ENCODE peak calls at places on chromosomes 5 and 9, in eight cellular contexts. N, U, O, W, A, K, E and Q are unnamed samples.

GRCh38 chr5:342501-343460 is 21.3 kb downstream of the AHRR start:
- DNase-seq in A (no peak), K (no peak), U (no peak), E (no peak), W (no peak), N (no peak), O (no peak), Q (no peak)

GRCh38 chr9:36470891-36471290 is 70.8 kb upstream of the RNF38 start:
- DNase-seq in N (peak), K (peak), E (no peak), W (peak), O (no peak), U (peak), A (peak), Q (no peak)

GRCh38 chr9:129725841-129726251 is 27.0 kb downstream of the PTGES start:
- DNase-seq in N (no peak), A (no peak), U (no peak), E (peak), W (peak), K (no peak), O (no peak), Q (no peak)

GRCh38 chr9:90961375-90961774 is 159.8 kb downstream of the SYK start:
- DNase-seq in W (peak), N (no peak), O (no peak), A (peak), E (no peak), K (peak), U (no peak), Q (no peak)

GRCh38 chr5:74538206-74538661 is 102.3 kb downstream of the ENC1 start:
- DNase-seq in N (no peak), U (peak), K (peak), O (no peak), E (no peak), W (peak), A (peak), Q (no peak)

GRCh38 chr9:94108584-94108983 is 24.3 kb downstream of the PTPDC1 start:
- DNase-seq in O (no peak), N (no peak), E (no peak), W (peak), K (no peak), A (no peak), U (no peak), Q (no peak)

GRCh38 chr9:114003756-114004155 is 74.3 kb downstream of the AMBP start:
- DNase-seq in U (peak), A (no peak), N (no peak), W (no peak), E (no peak), O (no peak), K (no peak), Q (no peak)

GRCh38 chr5:135693371-135693955 is 114.7 kb upstream of the CXCL14 start:
- DNase-seq in U (no peak), N (no peak), K (no peak), E (no peak), W (no peak), A (no peak), O (no peak), Q (no peak)

GRCh38 chr5:88883059-88883565 is at the start of gene MEF2C:
- DNase-seq in U (peak), K (peak), E (peak), O (peak), N (peak), W (peak), A (peak), Q (no peak)

GRCh38 chr9:36492849-36493248 is 79.8 kb upstream of the MELK start:
- DNase-seq in A (peak), K (peak), E (no peak), O (no peak), W (no peak), N (no peak), U (no peak), Q (no peak)

GRCh38 chr9:137076636-137077009 is 694 bp upstream of the UAP1L1 start:
- DNase-seq in O (no peak), N (no peak), W (no peak), U (no peak), A (no peak), E (no peak), K (no peak), Q (no peak)

GRCh38 chr5:90680831-90681420 is 122.3 kb downstream of the ADGRV1 start:
- DNase-seq in N (no peak), O (no peak), A (no peak), W (no peak), U (no peak), E (no peak), K (no peak), Q (no peak)

GRCh38 chr9:15244001-15244441 is 63.0 kb downstream of the TTC39B start:
- DNase-seq in K (peak), U (no peak), E (no peak), W (peak), O (no peak), A (peak), N (no peak), Q (no peak)

GRCh38 chr5:2756211-2756746 is 4.8 kb upstream of the IRX2 start:
- DNase-seq in E (peak), O (no peak), W (peak), U (no peak), N (no peak), K (no peak), A (no peak), Q (peak)

GRCh38 chr5:164009628-164010027 is 504.2 kb downstream of the MAT2B start:
- DNase-seq in N (no peak), K (no peak), U (no peak), A (no peak), O (no peak), W (no peak), E (no peak), Q (no peak)

GRCh38 chr5:144142030-144142825 is 28.2 kb downstream of the YIPF5 start:
- DNase-seq in N (peak), W (peak), E (no peak), O (no peak), A (peak), K (peak), U (no peak), Q (no peak)

GRCh38 chr5:7597058-7597457 is 201.1 kb downstream of the ADCY2 start:
- DNase-seq in A (no peak), E (no peak), U (no peak), N (no peak), O (no peak), W (no peak), K (no peak), Q (peak)

GRCh38 chr9:30711591-30711990 is 1672.9 kb upstream of the ACO1 start:
- DNase-seq in K (no peak), E (no peak), N (no peak), A (peak), W (no peak), O (no peak), U (no peak), Q (no peak)

GRCh38 chr5:122400961-122401360 is 88.9 kb downstream of the SNCAIP start:
- DNase-seq in U (no peak), E (no peak), K (no peak), A (no peak), N (no peak), O (no peak), W (no peak), Q (no peak)

GRCh38 chr9:72486606-72486955 is 34.8 kb upstream of the TMC1 start:
- DNase-seq in A (no peak), K (no peak), U (no peak), W (no peak), E (no peak), O (no peak), N (no peak), Q (no peak)

GRCh38 chr9:6383551-6384225 is 29.3 kb upstream of the UHRF2 start:
- DNase-seq in W (peak), E (no peak), N (no peak), O (no peak), K (peak), A (peak), U (no peak), Q (no peak)

GRCh38 chr5:149667084-149667826 is 62.9 kb upstream of the PPARGC1B start:
- DNase-seq in E (no peak), A (peak), W (peak), N (peak), U (no peak), K (peak), O (no peak), Q (no peak)

GRCh38 chr5:36787365-36787764 is 89.2 kb upstream of the NIPBL start:
- DNase-seq in A (no peak), N (no peak), E (no peak), O (no peak), W (no peak), U (no peak), K (no peak), Q (no peak)

GRCh38 chr5:73515232-73515631 is 17.0 kb downstream of the BTF3 start:
- DNase-seq in U (no peak), K (no peak), N (no peak), E (no peak), W (no peak), A (no peak), O (no peak), Q (peak)

GRCh38 chr5:39076101-39076756 is 2.0 kb upstream of the RICTOR start:
- DNase-seq in W (no peak), N (no peak), K (no peak), E (no peak), O (no peak), A (no peak), U (no peak), Q (no peak)

GRCh38 chr9:91995000-91995399 is 45.0 kb upstream of the ROR2 start:
- DNase-seq in O (no peak), U (no peak), N (no peak), E (no peak), A (no peak), W (no peak), K (no peak), Q (no peak)

GRCh38 chr5:34487956-34488355 is 168.2 kb upstream of the RAI14 start:
- DNase-seq in U (no peak), O (no peak), N (no peak), A (no peak), K (no peak), W (peak), E (no peak), Q (no peak)

GRCh38 chr5:140267559-140268018 is 35.3 kb downstream of the PFDN1 start:
- DNase-seq in O (no peak), U (no peak), K (no peak), E (no peak), N (no peak), W (no peak), A (no peak), Q (no peak)
- H3K4me3 ChIP-seq in O (no peak), U (no peak), K (no peak), E (no peak), N (no peak), W (no peak), A (no peak), Q (no peak)

DNA sequence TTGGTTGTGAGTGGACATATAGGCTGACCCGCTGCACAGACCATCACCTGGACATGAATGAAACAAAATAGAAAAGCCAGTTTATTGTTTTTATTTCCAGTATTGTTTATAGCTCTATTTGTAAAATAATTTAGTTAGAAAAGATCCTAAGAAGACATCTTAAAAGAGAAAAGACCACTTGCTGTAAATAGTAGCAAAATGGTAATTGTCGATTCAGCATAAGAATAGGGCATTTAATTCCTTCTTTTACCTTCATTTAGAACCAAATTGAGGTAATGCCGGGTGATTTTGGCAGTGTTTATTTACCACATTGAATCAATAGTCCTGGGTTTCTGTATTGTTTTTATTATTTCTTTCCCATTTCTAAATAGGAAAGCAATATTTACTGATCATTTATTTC is 7.4 kb downstream of the TARS1 start:
- DNase-seq in A (no peak), O (no peak), E (no peak), N (no peak), K (no peak), U (no peak), W (no peak), Q (no peak)
- H3K4me3 ChIP-seq in A (no peak), O (no peak), E (no peak), N (no peak), K (no peak), U (no peak), W (no peak), Q (no peak)

DNA sequence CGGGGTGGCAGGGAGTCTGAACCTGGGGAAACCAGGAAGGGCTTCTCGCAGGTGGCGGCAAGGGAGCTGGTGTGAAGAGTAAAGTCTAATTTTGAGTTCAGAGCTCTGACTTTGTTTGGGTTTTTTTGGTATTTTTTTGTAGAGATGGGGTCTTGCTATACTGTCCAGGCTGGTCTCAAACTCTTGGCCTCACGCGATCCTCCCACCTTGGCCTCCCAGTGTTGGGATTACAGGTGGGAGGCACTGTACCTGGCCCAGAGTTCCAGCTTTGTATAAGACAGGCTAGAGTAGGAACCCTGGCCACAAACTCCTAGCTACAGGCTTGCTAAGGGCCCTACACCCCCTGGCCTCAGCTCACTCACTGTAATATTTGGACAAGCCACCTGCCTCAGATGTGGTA is 105.1 kb upstream of the SARDH start:
- DNase-seq in E (no peak), U (no peak), N (no peak), A (no peak), K (no peak), W (no peak), O (no peak), Q (no peak)
- H3K4me3 ChIP-seq in E (no peak), U (no peak), N (no peak), A (no peak), K (no peak), W (no peak), O (no peak), Q (no peak)

GRCh38 chr5:65102826-65103673 is 334.3 kb downstream of the CWC27 start:
- DNase-seq in U (peak), N (peak), A (peak), O (no peak), W (peak), K (no peak), E (no peak), Q (peak)

GRCh38 chr5:65103674-65104035 is 334.9 kb downstream of the CWC27 start:
- DNase-seq in U (peak), A (no peak), K (no peak), O (no peak), N (no peak), W (peak), E (no peak), Q (no peak)

GRCh38 chr5:65101706-65102105 is 333.0 kb downstream of the CWC27 start:
- DNase-seq in N (no peak), W (no peak), O (no peak), U (no peak), A (peak), E (no peak), K (no peak), Q (no peak)

GRCh38 chr5:65100846-65101678 is 332.3 kb downstream of the CWC27 start:
- DNase-seq in K (peak), O (peak), A (peak), E (peak), W (peak), U (peak), N (peak), Q (no peak)

DNA sequence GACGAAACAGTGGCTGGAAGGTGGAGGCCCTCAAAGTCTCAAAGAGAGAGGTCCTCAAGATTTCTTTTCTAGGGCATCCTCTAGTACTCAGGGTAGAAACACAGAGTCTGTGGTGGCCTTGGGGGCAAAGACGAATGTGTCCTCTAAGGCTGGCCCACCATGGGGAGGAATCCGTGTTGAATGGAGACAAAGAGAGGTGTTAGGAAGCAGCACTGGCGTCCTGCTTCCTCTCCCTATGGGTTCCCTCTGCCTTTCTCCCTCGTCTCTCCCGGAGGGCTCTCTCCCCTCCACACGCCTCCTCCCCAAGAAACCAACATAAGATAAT is 333.7 kb downstream of the CWC27 start:
- DNase-seq in O (no peak), A (no peak), K (no peak), N (no peak), E (no peak), W (no peak), U (no peak), Q (no peak)
- H3K4me3 ChIP-seq in O (peak), A (peak), K (peak), N (peak), E (peak), W (peak), U (no peak), Q (peak)

GRCh38 chr5:133439859-133440258 is 172.5 kb downstream of the FSTL4 start:
- DNase-seq in O (no peak), W (no peak), E (no peak), A (no peak), K (no peak), U (no peak), N (no peak), Q (no peak)

GRCh38 chr5:133438487-133438886 is 173.9 kb downstream of the FSTL4 start:
- DNase-seq in E (no peak), N (no peak), U (no peak), O (no peak), W (no peak), K (no peak), A (no peak), Q (no peak)

GRCh38 chr5:133441166-133441815 is 171.1 kb downstream of the FSTL4 start:
- DNase-seq in N (no peak), E (no peak), K (no peak), O (no peak), U (no peak), A (no peak), W (no peak), Q (no peak)

GRCh38 chr5:133445744-133446143 is 166.6 kb downstream of the FSTL4 start:
- DNase-seq in U (no peak), O (no peak), K (no peak), W (no peak), A (no peak), E (no peak), N (no peak), Q (no peak)

GRCh38 chr5:133440467-133441115 is 171.8 kb downstream of the FSTL4 start:
- DNase-seq in W (peak), K (no peak), E (no peak), O (no peak), A (no peak), N (no peak), U (no peak), Q (no peak)
- H3K4me3 ChIP-seq in W (no peak), K (no peak), E (no peak), O (no peak), A (no peak), N (no peak), U (no peak), Q (no peak)

GRCh38 chr5:119336846-119337564 is 18.8 kb upstream of the TNFAIP8 start:
- DNase-seq in W (no peak), U (no peak), K (no peak), A (no peak), N (no peak), O (no peak), E (no peak), Q (no peak)

GRCh38 chr5:119338326-119338957 is 17.4 kb upstream of the TNFAIP8 start:
- DNase-seq in U (no peak), N (no peak), O (no peak), E (no peak), W (no peak), A (no peak), K (no peak), Q (no peak)

GRCh38 chr5:119333421-119333851 is 22.4 kb upstream of the TNFAIP8 start:
- DNase-seq in O (no peak), E (no peak), N (no peak), K (no peak), A (no peak), U (no peak), W (no peak), Q (no peak)

GRCh38 chr5:119335261-119335677 is 20.6 kb upstream of the TNFAIP8 start:
- DNase-seq in N (no peak), W (no peak), E (no peak), O (no peak), U (no peak), A (no peak), K (no peak), Q (no peak)

DNA sequence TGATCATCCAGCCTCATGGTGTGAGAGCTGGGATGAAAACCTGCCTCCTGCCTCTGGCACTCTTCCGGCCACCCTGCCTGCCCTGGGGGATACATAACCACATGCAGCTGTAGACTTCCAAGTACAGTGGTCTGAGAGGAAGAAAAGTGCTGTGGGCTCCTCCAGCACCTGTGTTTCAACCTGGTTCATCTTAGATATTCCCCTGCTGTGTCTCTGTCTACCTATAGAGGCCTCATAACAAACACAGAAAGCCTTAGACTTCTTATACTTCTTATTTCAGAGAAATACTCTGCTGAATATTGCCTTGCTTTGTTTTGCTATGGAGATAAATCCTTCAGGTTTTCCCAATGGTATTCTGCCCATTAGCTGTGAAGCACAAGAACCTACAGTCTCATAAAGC is 19.6 kb upstream of the TNFAIP8 start:
- DNase-seq in E (no peak), K (no peak), O (no peak), A (no peak), U (no peak), W (no peak), N (no peak), Q (no peak)
- H3K4me3 ChIP-seq in E (no peak), K (no peak), O (no peak), A (no peak), U (no peak), W (no peak), N (peak), Q (no peak)